ENCODE peak calls at places on chromosomes 6 and 20, in six cellular contexts. Q is thoracic aorta, G is right lobe of liver, N is SK-N-SH, I is upper lobe of left lung, A is spleen. D is an unnamed sample. For H3K36me3, the result is how much of the 10 kb centered on the place peaks cover.

GRCh38 chr20:19095762-19096161 is 116.7 kb upstream of the SLC24A3 start:
- DNase-seq in Q (no peak), G (no peak), N (no peak), I (no peak), A (no peak), D (no peak)

GRCh38 chr6:137709424-137710281 is 157.4 kb upstream of the TNFAIP3 start:
- DNase-seq in Q (no peak), G (no peak), N (no peak), I (no peak), A (no peak), D (no peak)

GRCh38 chr20:19867940-19868371 is 109.9 kb downstream of the RIN2 start:
- DNase-seq in Q (no peak), G (peak), N (no peak), I (peak), A (no peak), D (no peak)

GRCh38 chr6:162179196-162179951 is 548.2 kb downstream of the PRKN start:
- DNase-seq in Q (no peak), G (no peak), N (no peak), I (no peak), A (no peak), D (no peak)

GRCh38 chr6:84728602-84729001 is 35.8 kb downstream of the TBX18 start:
- DNase-seq in Q (no peak), G (no peak), N (peak), I (no peak), A (no peak), D (no peak)

GRCh38 chr20:10547276-10548114 is 112.4 kb downstream of the SLX4IP start:
- DNase-seq in Q (no peak), G (no peak), N (no peak), I (no peak), A (no peak), D (no peak)

GRCh38 chr20:50824137-50824536 is 29.3 kb downstream of the BCAS4 start:
- DNase-seq in Q (peak), G (no peak), N (no peak), I (peak), A (no peak), D (no peak)

GRCh38 chr6:99613398-99613704 is 6.7 kb downstream of the PRDM13 start:
- DNase-seq in Q (no peak), G (peak), N (peak), I (no peak), A (peak), D (no peak)

GRCh38 chr20:63009044-63009961 is 2.5 kb upstream of the BHLHE23 start:
- DNase-seq in Q (no peak), G (peak), N (peak), I (peak), A (peak), D (no peak)

GRCh38 chr6:14454467-14454763 is 336.8 kb downstream of the CD83 start:
- DNase-seq in Q (no peak), G (no peak), N (no peak), I (no peak), A (no peak), D (no peak)

GRCh38 chr20:43827940-43828562 is 86.6 kb upstream of the TOX2 start:
- DNase-seq in Q (no peak), G (no peak), N (no peak), I (no peak), A (peak), D (peak)

GRCh38 chr20:43825635-43826034 is 89.0 kb upstream of the TOX2 start:
- DNase-seq in Q (no peak), G (no peak), N (no peak), I (no peak), A (no peak), D (no peak)

GRCh38 chr20:43821795-43822194 is 92.9 kb upstream of the TOX2 start:
- DNase-seq in Q (no peak), G (no peak), N (no peak), I (no peak), A (no peak), D (no peak)

GRCh38 chr20:43824279-43824678 is 90.4 kb upstream of the TOX2 start:
- DNase-seq in Q (no peak), G (no peak), N (no peak), I (no peak), A (peak), D (no peak)

GRCh38 chr20:43824699-43825402 is 89.8 kb upstream of the TOX2 start:
- DNase-seq in Q (no peak), G (no peak), N (peak), I (no peak), A (peak), D (no peak)
- H3K36me3 ChIP-seq in Q (under half), G (under half), N (under half), I (under half), A (under half), D (under half)

GRCh38 chr20:37293301-37293943 is 4.0 kb downstream of the MANBAL start:
- DNase-seq in Q (no peak), G (no peak), N (no peak), I (no peak), A (no peak), D (no peak)

GRCh38 chr20:37295595-37295994 is 6.1 kb downstream of the MANBAL start:
- DNase-seq in Q (no peak), G (no peak), N (no peak), I (no peak), A (no peak), D (no peak)

GRCh38 chr20:37295001-37295400 is 5.5 kb downstream of the MANBAL start:
- DNase-seq in Q (no peak), G (no peak), N (no peak), I (no peak), A (no peak), D (no peak)

GRCh38 chr20:37296371-37296770 is 6.9 kb downstream of the MANBAL start:
- DNase-seq in Q (no peak), G (no peak), N (no peak), I (no peak), A (no peak), D (no peak)

GRCh38 chr20:37294262-37294981 is 5.0 kb downstream of the MANBAL start:
- DNase-seq in Q (no peak), G (no peak), N (no peak), I (no peak), A (no peak), D (no peak)
- H3K36me3 ChIP-seq in Q (under half), G (under half), N (under half), I (under half), A (under half), D (under half)

GRCh38 chr6:16145038-16145437 is 16.2 kb downstream of the MYLIP start:
- DNase-seq in Q (no peak), G (no peak), N (no peak), I (no peak), A (no peak), D (no peak)

GRCh38 chr6:16137451-16137801 is 8.5 kb downstream of the MYLIP start:
- DNase-seq in Q (no peak), G (no peak), N (no peak), I (no peak), A (no peak), D (no peak)

GRCh38 chr6:16139541-16139940 is 10.7 kb downstream of the MYLIP start:
- DNase-seq in Q (no peak), G (no peak), N (no peak), I (no peak), A (no peak), D (no peak)

GRCh38 chr6:16140607-16141006 is 11.7 kb downstream of the MYLIP start:
- DNase-seq in Q (no peak), G (no peak), N (no peak), I (no peak), A (no peak), D (no peak)

GRCh38 chr6:16141514-16141913 is 12.6 kb downstream of the MYLIP start:
- DNase-seq in Q (no peak), G (no peak), N (no peak), I (no peak), A (no peak), D (no peak)
- H3K36me3 ChIP-seq in Q (under half), G (under half), N (under half), I (half or more), A (under half), D (half or more)

GRCh38 chr6:27400877-27401642 is 12.5 kb downstream of the ZNF391 start:
- DNase-seq in Q (no peak), G (no peak), N (no peak), I (no peak), A (no peak), D (no peak)
- H3K36me3 ChIP-seq in Q (under half), G (under half), N (under half), I (under half), A (under half), D (under half)

GRCh38 chr6:158415666-158416065 is 103.4 kb downstream of the TULP4 start:
- DNase-seq in Q (no peak), G (no peak), N (no peak), I (no peak), A (no peak), D (no peak)
- H3K36me3 ChIP-seq in Q (under half), G (under half), N (under half), I (under half), A (under half), D (under half)

DNA sequence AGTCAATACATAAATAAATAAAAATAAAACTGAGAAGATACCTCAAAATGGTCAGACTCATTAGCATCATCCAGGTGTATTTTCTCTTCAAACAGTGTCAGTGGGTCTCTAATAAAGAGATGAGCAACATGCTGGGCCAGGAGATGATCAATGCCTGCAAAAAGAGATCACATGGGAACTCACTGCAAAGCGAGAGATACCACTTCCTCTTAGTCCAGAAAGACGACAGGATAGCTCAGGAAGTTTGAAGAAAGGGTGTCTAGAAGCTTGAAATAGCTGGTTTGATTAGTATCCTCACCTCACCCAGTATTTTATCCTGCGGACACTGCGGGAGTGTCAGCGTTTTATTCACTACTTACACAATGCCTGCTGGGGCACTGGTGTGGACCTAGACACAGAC is 38.0 kb downstream of the GCLC start:
- DNase-seq in Q (no peak), G (no peak), N (no peak), I (no peak), A (no peak), D (no peak)
- H3K36me3 ChIP-seq in Q (under half), G (under half), N (under half), I (half or more), A (under half), D (half or more)